ENCODE peak calls at places on chromosomes 5 and 9, in five cellular contexts. D, A, J, V and W are unnamed samples.
A peak's percentile ranks its signal among the peaks of the same experiment; 100 is the strongest.

GRCh38 chr5:167582916-167583315 is 708.5 kb upstream of the WWC1 start:
- DNase-seq in A (no peak), V (no peak), D (peak; percentile 40), J (no peak), W (no peak)

GRCh38 chr5:44945743-44946142 is 137.0 kb downstream of the MRPS30 start:
- DNase-seq in A (no peak), D (no peak), J (no peak), V (no peak), W (no peak)

GRCh38 chr9:27791311-27791710 is 218.0 kb upstream of the C9orf72 start:
- DNase-seq in D (no peak), J (no peak), A (no peak), V (no peak), W (no peak)

GRCh38 chr9:136223871-136224640 is 19.1 kb upstream of the LHX3 start:
- DNase-seq in A (no peak), V (no peak), D (no peak), J (no peak), W (no peak)

GRCh38 chr5:178788381-178789085 is 58.1 kb upstream of the ZNF354A start:
- DNase-seq in J (no peak), D (no peak), V (no peak), A (no peak), W (no peak)

GRCh38 chr9:36903541-36904435 is 130.3 kb downstream of the PAX5 start:
- DNase-seq in D (peak; percentile 48), A (no peak), J (peak; percentile 38), V (no peak), W (no peak)

GRCh38 chr5:159341914-159342313 is 11.6 kb upstream of the IL12B start:
- DNase-seq in J (peak; percentile 64), V (no peak), D (peak; percentile 89), A (no peak), W (no peak)

GRCh38 chr9:17063535-17064135 is 71.2 kb upstream of the CNTLN start:
- DNase-seq in A (peak; percentile 77), D (peak; percentile 71), V (peak; percentile 86), J (peak; percentile 32), W (peak; percentile 27)

GRCh38 chr5:143055596-143056330 is 285.6 kb downstream of the ARHGAP26 start:
- DNase-seq in D (no peak), V (no peak), J (no peak), A (no peak), W (no peak)

GRCh38 chr5:171512397-171512796 is 93.0 kb downstream of the FGF18 start:
- DNase-seq in V (no peak), A (no peak), D (no peak), J (no peak), W (no peak)
- H2AFZ ChIP-seq in V (no peak overlapping the region), A (no peak overlapping the region), D (no peak overlapping the region), J (no peak overlapping the region), W (no peak overlapping the region)

GRCh38 chr5:10684303-10685086 is 76.5 kb downstream of the DAP start:
- DNase-seq in V (no peak), D (no peak), J (no peak), A (no peak), W (no peak)
- H2AFZ ChIP-seq in V (no peak overlapping the region), D (no peak overlapping the region), J (no peak overlapping the region), A (no peak overlapping the region), W (no peak overlapping the region)

DNA sequence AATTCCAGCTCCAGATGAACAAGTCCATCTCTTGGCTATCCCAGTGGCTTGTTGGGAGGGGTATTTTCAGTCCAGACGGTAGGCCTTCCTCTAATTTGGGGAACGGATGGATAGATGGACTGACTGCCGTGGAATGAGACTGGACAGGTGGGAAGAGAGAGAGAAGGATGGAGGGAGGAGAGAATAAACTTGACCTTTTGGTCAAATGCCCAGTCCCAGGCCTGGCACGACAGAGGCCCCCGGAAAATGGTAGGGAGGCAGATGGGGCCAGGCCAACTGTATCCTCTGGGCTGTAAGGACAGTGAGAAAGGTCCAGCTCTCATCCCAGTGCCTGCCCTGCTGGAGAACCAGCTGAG is 1.1 kb downstream of the BHMT start:
- DNase-seq in V (no peak), D (no peak), A (no peak), J (no peak), W (no peak)
- H2AFZ ChIP-seq in V (no peak overlapping the region), D (no peak overlapping the region), A (no peak overlapping the region), J (no peak overlapping the region), W (no peak overlapping the region)

GRCh38 chr9:71816782-71817549 is 48.7 kb upstream of the CEMIP2 start:
- DNase-seq in V (no peak), J (no peak), A (peak; percentile 7), D (no peak), W (no peak)
- H2AFZ ChIP-seq in V (no peak overlapping the region), J (no peak overlapping the region), A (peak overlapping the region; percentile 76), D (no peak overlapping the region), W (peak overlapping the region; percentile 55)

DNA sequence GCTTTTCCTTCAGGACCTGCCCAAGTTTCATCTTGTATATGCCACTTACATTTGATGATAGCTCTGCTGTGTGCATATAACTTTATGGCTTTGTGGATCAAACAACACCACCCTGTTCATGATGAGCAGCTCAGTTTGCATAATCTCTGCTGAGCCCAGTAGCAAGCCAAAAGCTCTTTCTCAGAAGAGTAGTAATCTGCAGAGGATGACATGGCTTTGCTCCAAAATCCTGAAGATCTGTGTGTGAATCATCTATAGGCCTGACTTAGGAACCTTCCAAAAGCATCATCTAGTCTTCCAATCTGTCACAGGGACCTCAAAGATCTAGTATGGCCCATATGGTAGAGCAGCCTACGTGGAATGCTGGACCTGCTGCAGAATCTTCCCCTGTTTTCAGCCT is 394.6 kb downstream of the PSAT1 start:
- DNase-seq in V (no peak), J (no peak), A (no peak), D (no peak), W (no peak)
- H2AFZ ChIP-seq in V (no peak overlapping the region), J (no peak overlapping the region), A (no peak overlapping the region), D (no peak overlapping the region), W (no peak overlapping the region)

GRCh38 chr5:138714694-138715093 is 38.5 kb upstream of the CTNNA1 start:
- DNase-seq in V (no peak), A (no peak), J (no peak), D (no peak), W (no peak)
- H2AFZ ChIP-seq in V (no peak overlapping the region), A (no peak overlapping the region), J (no peak overlapping the region), D (no peak overlapping the region), W (no peak overlapping the region)